ENCODE peak calls at places on chromosome 5, in five cellular contexts. Y, P, M, W and V are unnamed samples.

GRCh38 chr5:133065482-133065881 is 13.7 kb downstream of the HSPA4 start:
- DNase-seq in Y (no peak), P (no peak), M (no peak), W (no peak), V (no peak)

GRCh38 chr5:78509145-78509865 is 139.3 kb downstream of the LHFPL2 start:
- DNase-seq in Y (no peak), P (no peak), M (no peak), W (no peak), V (no peak)

GRCh38 chr5:16812911-16813310 is 123.2 kb downstream of the MYO10 start:
- DNase-seq in Y (no peak), P (no peak), M (peak), W (no peak), V (no peak)

GRCh38 chr5:98774192-98775046 is 956 bp downstream of the RGMB start:
- DNase-seq in Y (peak), P (peak), M (peak), W (no peak), V (no peak)

GRCh38 chr5:97162045-97162444 is 19.6 kb upstream of the LIX1 start:
- DNase-seq in Y (peak), P (peak), M (peak), W (no peak), V (peak)

GRCh38 chr5:170546257-170546656 is 42.4 kb downstream of the KCNIP1 start:
- DNase-seq in Y (no peak), P (no peak), M (no peak), W (no peak), V (no peak)

GRCh38 chr5:173035904-173036707 is 20.0 kb upstream of the CREBRF start:
- DNase-seq in Y (no peak), P (no peak), M (no peak), W (no peak), V (peak)

GRCh38 chr5:61059499-61059898 is 102.8 kb downstream of the SMIM15 start:
- DNase-seq in Y (no peak), P (no peak), M (no peak), W (no peak), V (no peak)

GRCh38 chr5:169626779-169627178 is 10.3 kb upstream of the DOCK2 start:
- DNase-seq in Y (no peak), P (no peak), M (no peak), W (no peak), V (no peak)

GRCh38 chr5:10334830-10335229 is 18.7 kb upstream of the MARCHF6 start:
- DNase-seq in Y (no peak), P (no peak), M (no peak), W (no peak), V (no peak)

GRCh38 chr5:95895771-95896170 is 65.9 kb downstream of the ELL2 start:
- DNase-seq in Y (no peak), P (peak), M (no peak), W (peak), V (no peak)

GRCh38 chr5:141338538-141339306 is at the start of gene PCDHGA2:
- DNase-seq in Y (peak), P (peak), M (peak), W (no peak), V (no peak)

GRCh38 chr5:44336708-44337107 is 52.5 kb downstream of the FGF10 start:
- DNase-seq in Y (no peak), P (no peak), M (no peak), W (no peak), V (no peak)

GRCh38 chr5:44932922-44933585 is 124.3 kb downstream of the MRPS30 start:
- DNase-seq in Y (no peak), P (no peak), M (no peak), W (no peak), V (peak)

GRCh38 chr5:172564883-172565282 is 76.2 kb upstream of the NEURL1B start:
- DNase-seq in Y (no peak), P (no peak), M (no peak), W (no peak), V (no peak)

GRCh38 chr5:82259172-82259800 is 18.9 kb downstream of the RPS23 start:
- DNase-seq in Y (no peak), P (no peak), M (no peak), W (no peak), V (no peak)

GRCh38 chr5:130710596-130710995 is 454.5 kb downstream of the HINT1 start:
- DNase-seq in Y (no peak), P (no peak), M (peak), W (no peak), V (no peak)

GRCh38 chr5:180642181-180643140 is 6.9 kb downstream of the FLT4 start:
- DNase-seq in Y (no peak), P (no peak), M (no peak), W (no peak), V (no peak)

GRCh38 chr5:125011419-125011818 is 265.0 kb upstream of the ZNF608 start:
- DNase-seq in Y (no peak), P (no peak), M (peak), W (no peak), V (no peak)
- TF ChIP-seq ATF2 in Y (no peak), P (no peak), M (no peak), W (no peak), V (no peak)

DNA sequence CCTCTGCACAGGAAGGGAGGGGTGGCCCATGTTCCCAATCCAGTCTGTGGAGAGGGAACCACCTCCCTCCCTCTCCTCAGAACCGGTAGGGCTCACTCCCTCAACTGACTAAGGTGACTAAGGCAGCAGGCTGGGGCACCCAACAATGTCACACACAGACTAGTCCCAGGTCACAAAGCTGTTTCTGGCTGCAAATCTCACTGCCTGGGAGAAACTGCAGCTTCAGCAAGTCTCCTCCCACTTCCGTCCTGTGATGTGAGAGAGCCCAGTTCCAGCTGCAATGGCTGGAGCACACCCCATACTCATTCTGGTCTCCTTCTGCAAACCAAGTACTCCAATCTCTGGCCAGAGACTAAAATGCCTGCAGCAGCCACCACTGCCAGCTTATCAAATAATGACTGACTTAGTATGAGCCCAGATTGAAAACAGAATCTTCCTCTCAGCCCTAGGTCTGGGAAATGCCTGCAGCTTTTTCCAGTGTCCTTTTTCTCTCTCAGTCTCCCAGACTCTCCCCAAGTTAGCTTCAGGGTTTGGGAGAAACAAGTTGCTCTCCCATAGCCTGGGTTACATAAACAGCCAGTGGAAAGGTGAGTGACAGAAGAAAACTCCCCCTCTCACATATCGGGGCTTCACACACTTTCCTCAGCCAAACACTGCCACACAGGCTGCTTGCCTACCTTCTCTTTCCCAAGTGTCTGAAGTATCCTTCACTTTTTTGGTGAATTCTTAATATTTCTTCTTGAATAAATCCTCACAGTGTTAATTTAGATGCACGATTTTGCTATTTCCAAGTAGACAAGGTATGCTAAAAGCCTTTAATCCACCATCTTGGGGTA is 247.4 kb upstream of the RASA1 start:
- DNase-seq in Y (peak), P (no peak), M (no peak), W (no peak), V (peak)
- TF ChIP-seq ATF2 in Y (no peak), P (no peak), M (no peak), W (no peak), V (no peak)

GRCh38 chr5:103612545-103612944 is 50.0 kb upstream of the NUDT12 start:
- DNase-seq in Y (no peak), P (no peak), M (no peak), W (no peak), V (no peak)
- TF ChIP-seq ATF2 in Y (no peak), P (no peak), M (no peak), W (no peak), V (no peak)

DNA sequence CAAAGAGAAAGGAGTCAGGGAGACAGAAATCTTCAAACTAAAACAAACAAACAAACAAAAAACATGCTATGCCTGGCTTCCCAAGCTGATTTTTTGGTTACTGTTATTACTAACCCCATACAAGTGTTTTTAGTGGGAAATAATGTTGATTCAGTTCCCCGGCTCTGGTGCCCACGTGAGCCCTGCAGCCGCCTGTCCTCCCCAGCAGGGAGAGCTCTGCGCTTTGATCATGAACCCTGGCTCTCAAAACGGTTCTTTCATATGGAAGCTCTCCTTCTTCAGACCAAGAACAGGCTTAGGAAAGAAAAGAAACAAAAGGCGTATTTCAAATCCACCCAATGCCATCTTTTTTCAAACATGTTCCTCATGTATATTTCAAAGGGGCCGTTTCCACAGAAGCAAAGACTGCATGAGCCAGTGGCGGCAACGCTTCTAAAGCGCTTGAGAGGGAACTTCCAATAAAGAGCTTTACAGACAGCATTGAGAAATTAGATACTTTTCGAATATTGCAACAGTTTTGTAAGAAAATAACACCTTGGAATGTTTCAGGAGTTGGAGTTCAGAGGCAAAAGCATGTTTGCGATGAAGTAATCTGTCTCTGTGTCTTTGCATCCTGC is 74.8 kb downstream of the ICE1 start:
- DNase-seq in Y (peak), P (peak), M (peak), W (no peak), V (no peak)
- TF ChIP-seq ATF2 in Y (no peak), P (no peak), M (no peak), W (no peak), V (no peak)

DNA sequence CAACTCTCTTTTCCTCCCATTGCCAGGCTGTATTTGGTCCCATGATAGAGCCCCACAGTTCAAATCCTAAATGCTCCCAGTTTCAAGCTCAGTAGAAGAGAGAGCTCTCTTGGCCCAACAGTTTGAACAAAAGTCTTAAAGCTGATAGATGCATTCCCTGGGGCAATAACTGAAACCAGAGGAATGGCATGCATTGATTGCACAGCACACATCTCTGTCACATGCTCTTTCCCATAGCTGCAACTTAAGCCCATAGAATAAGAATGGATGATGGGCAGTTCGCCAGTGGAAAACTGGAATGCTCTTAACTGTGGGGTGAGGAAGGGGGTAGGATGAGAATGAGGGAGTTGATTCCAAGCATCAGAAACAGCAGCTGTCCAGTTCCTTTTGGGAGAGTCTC is 1942.4 kb upstream of the WWC1 start:
- DNase-seq in Y (no peak), P (no peak), M (no peak), W (no peak), V (no peak)
- TF ChIP-seq ATF2 in Y (no peak), P (no peak), M (no peak), W (no peak), V (no peak)

GRCh38 chr5:1183424-1184162 is 17.8 kb upstream of the SLC6A19 start:
- DNase-seq in Y (no peak), P (no peak), M (no peak), W (no peak), V (no peak)
- TF ChIP-seq ATF2 in Y (no peak), P (no peak), M (no peak), W (no peak), V (no peak)

GRCh38 chr5:159880676-159881075 is 35.6 kb upstream of the ADRA1B start:
- DNase-seq in Y (no peak), P (no peak), M (no peak), W (no peak), V (no peak)

GRCh38 chr5:159883522-159883950 is 32.7 kb upstream of the ADRA1B start:
- DNase-seq in Y (no peak), P (no peak), M (no peak), W (no peak), V (no peak)

GRCh38 chr5:159877894-159878448 is 38.3 kb upstream of the ADRA1B start:
- DNase-seq in Y (no peak), P (no peak), M (no peak), W (no peak), V (no peak)

GRCh38 chr5:159877087-159877486 is 39.2 kb upstream of the ADRA1B start:
- DNase-seq in Y (no peak), P (no peak), M (no peak), W (no peak), V (no peak)

DNA sequence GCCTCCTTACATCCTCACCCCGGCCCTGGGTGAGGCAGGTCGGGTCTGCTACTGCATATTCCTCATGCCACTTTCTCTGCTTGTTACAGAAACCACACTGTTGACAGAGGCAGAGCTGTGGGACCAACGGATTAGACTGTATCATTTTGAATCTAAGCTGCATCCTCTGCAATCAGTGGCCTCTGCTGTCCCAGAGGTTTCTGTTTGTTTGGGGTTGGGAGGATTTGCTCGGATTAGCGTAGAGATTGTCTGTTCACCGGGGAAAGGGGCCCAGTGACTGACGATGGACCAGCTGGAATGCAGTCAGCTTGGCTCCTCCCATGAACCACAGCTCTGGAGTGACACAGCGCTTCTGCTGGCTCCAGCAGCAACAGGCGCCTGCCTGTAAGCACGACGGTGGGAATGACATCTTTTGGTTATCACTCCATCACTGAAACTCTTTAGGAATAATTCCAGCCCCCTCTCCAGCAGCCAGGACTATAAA is 37.3 kb upstream of the ADRA1B start:
- DNase-seq in Y (peak), P (peak), M (peak), W (peak), V (no peak)
- TF ChIP-seq ATF2 in Y (no peak), P (no peak), M (no peak), W (no peak), V (no peak)